ENCODE peak calls at places on chromosomes 3 and 15, in four cellular contexts. U is transverse colon, X is endodermal cell, T is PC-3. S is an unnamed sample. For H3K9me3, the result is how much of the 10 kb centered on the place peaks cover.

GRCh38 chr15:65912235-65912634 is 42.9 kb downstream of the RAB11A start:
- DNase-seq in U (no peak), X (no peak), T (no peak), S (no peak)

GRCh38 chr15:41982133-41982930 is 10.0 kb upstream of the EHD4 start:
- DNase-seq in U (no peak), X (peak), T (no peak), S (no peak)

GRCh38 chr15:99427210-99427609 is 138.6 kb upstream of the MEF2A start:
- DNase-seq in U (no peak), X (no peak), T (no peak), S (no peak)

GRCh38 chr15:79453446-79453845 is 21.3 kb downstream of the MINAR1 start:
- DNase-seq in U (no peak), X (no peak), T (no peak), S (no peak)

GRCh38 chr3:25662921-25663320 is 1.8 kb downstream of the TOP2B start:
- DNase-seq in U (no peak), X (no peak), T (no peak), S (no peak)

GRCh38 chr15:71653986-71654713 is 156.2 kb upstream of the NR2E3 start:
- DNase-seq in U (no peak), X (no peak), T (no peak), S (no peak)

GRCh38 chr15:87572381-87572780 is 684.2 kb downstream of the NTRK3 start:
- DNase-seq in U (no peak), X (no peak), T (peak), S (no peak)

GRCh38 chr15:88115529-88116152 is 140.9 kb downstream of the NTRK3 start:
- DNase-seq in U (peak), X (no peak), T (no peak), S (peak)

GRCh38 chr3:178152010-178152409 is 384.2 kb upstream of the KCNMB2 start:
- DNase-seq in U (no peak), X (no peak), T (peak), S (no peak)

GRCh38 chr3:192991351-192991750 is 73.7 kb upstream of the MB21D2 start:
- DNase-seq in U (no peak), X (no peak), T (no peak), S (no peak)

GRCh38 chr15:84982301-84982920 is 755 bp downstream of the PDE8A start:
- DNase-seq in U (peak), X (peak), T (peak), S (peak)

GRCh38 chr3:193791041-193792032 is 198.3 kb downstream of the OPA1 start:
- DNase-seq in U (no peak), X (peak), T (peak), S (peak)

GRCh38 chr3:116064646-116065045 is 380.6 kb downstream of the LSAMP start:
- DNase-seq in U (no peak), X (no peak), T (peak), S (no peak)

GRCh38 chr3:190697901-190698300 is 164.6 kb downstream of the GMNC start:
- DNase-seq in U (no peak), X (no peak), T (peak), S (no peak)

GRCh38 chr15:51089699-51090098 is 5.0 kb downstream of the TNFAIP8L3 start:
- DNase-seq in U (no peak), X (no peak), T (no peak), S (no peak)

GRCh38 chr3:195752538-195753331 is 32.0 kb downstream of the MUC20 start:
- DNase-seq in U (no peak), X (no peak), T (no peak), S (no peak)

GRCh38 chr15:98524838-98525540 is 123.3 kb upstream of the IGF1R start:
- DNase-seq in U (no peak), X (no peak), T (no peak), S (no peak)

GRCh38 chr3:125967156-125967555 is 1.8 kb upstream of the ROPN1B start:
- DNase-seq in U (no peak), X (no peak), T (peak), S (no peak)

GRCh38 chr3:127419140-127419539 is 131.3 kb upstream of the PRR20G start:
- DNase-seq in U (no peak), X (peak), T (no peak), S (no peak)

GRCh38 chr15:89018235-89018634 is 70.0 kb upstream of the ABHD2 start:
- DNase-seq in U (no peak), X (no peak), T (no peak), S (no peak)

GRCh38 chr3:174342941-174343431 is 516.1 kb upstream of the NAALADL2 start:
- DNase-seq in U (no peak), X (no peak), T (no peak), S (no peak)

GRCh38 chr3:120284702-120285507 is at the start of gene GPR156:
- DNase-seq in U (no peak), X (peak), T (peak), S (no peak)

GRCh38 chr3:71658131-71658530 is 67.1 kb downstream of the EIF4E3 start:
- DNase-seq in U (peak), X (no peak), T (peak), S (no peak)

GRCh38 chr3:63390831-63391230 is 112.7 kb downstream of the SYNPR start:
- DNase-seq in U (no peak), X (no peak), T (peak), S (no peak)

GRCh38 chr15:43067717-43068461 is 37.9 kb downstream of the UBR1 start:
- DNase-seq in U (no peak), X (no peak), T (peak), S (no peak)

GRCh38 chr3:125644036-125645025 is 49.0 kb upstream of the OSBPL11 start:
- DNase-seq in U (peak), X (no peak), T (no peak), S (peak)

GRCh38 chr3:116770815-116771450 is 61.4 kb downstream of the TUSC7 start:
- DNase-seq in U (peak), X (peak), T (peak), S (peak)

GRCh38 chr15:52331490-52332240 is 36.1 kb upstream of the MYO5C start:
- DNase-seq in U (peak), X (peak), T (peak), S (peak)

GRCh38 chr3:58657571-58658141 is 8.9 kb downstream of the FAM3D start:
- DNase-seq in U (peak), X (no peak), T (peak), S (peak)

GRCh38 chr3:58661836-58662235 is 4.7 kb downstream of the FAM3D start:
- DNase-seq in U (peak), X (no peak), T (no peak), S (no peak)

GRCh38 chr3:58659051-58659675 is 7.4 kb downstream of the FAM3D start:
- DNase-seq in U (peak), X (peak), T (peak), S (peak)

GRCh38 chr3:58658508-58658907 is 8.1 kb downstream of the FAM3D start:
- DNase-seq in U (peak), X (no peak), T (no peak), S (no peak)

GRCh38 chr3:58660998-58661397 is 5.6 kb downstream of the FAM3D start:
- DNase-seq in U (no peak), X (no peak), T (no peak), S (no peak)
- H3K27ac ChIP-seq in U (peak), X (no peak), T (no peak), S (no peak)

DNA sequence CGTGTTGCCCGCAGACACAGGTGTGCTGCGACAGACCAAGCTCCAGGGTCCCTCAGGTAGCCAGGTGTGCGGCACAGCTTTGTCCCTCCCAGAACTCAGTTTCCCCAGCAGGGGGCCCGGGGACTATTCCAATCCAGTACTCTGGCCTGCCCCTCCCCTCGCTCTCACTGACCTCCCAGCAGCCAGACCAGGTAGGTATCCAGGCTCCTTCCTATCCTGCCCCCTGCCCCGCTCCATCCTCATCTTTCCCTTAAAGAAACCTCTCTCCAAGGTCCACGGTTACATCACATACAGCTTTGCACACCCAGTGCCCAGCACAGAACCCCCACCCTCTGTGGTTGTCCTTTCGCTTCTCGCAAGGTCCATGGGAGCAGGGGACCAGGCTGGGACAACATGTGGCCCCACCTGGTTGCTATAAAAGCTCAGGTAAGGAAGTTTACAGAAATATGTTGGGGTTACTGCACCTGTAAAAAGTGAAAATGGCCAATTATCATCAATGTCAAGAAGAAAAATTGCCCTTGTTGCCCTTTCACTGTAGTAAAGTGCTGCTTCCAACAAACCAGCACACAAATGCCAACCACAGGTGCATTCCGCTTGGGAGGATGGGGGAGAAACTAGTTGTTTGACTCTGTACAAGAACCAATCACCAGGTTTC is 7.3 kb upstream of the CYP11A1 start:
- DNase-seq in U (no peak), X (no peak), T (no peak), S (no peak)
- H3K4me3 ChIP-seq in U (no peak), X (peak), T (peak), S (no peak)

GRCh38 chr15:25220834-25221233 is 218.0 kb downstream of the UBE3A start:
- DNase-seq in U (no peak), X (no peak), T (no peak), S (no peak)

GRCh38 chr15:25228261-25228660 is 210.6 kb downstream of the UBE3A start:
- DNase-seq in U (no peak), X (no peak), T (no peak), S (no peak)

GRCh38 chr15:25230442-25230841 is 208.4 kb downstream of the UBE3A start:
- DNase-seq in U (no peak), X (no peak), T (no peak), S (no peak)

GRCh38 chr15:25224396-25224795 is 214.4 kb downstream of the UBE3A start:
- DNase-seq in U (no peak), X (no peak), T (no peak), S (no peak)

GRCh38 chr15:25226360-25226759 is 212.5 kb downstream of the UBE3A start:
- DNase-seq in U (no peak), X (no peak), T (no peak), S (no peak)
- H3K9me3 ChIP-seq in U (under half), X (under half), T (under half), S (under half)

GRCh38 chr15:90826886-90827435 is 41.4 kb upstream of the FURIN start:
- DNase-seq in U (no peak), X (no peak), T (no peak), S (no peak)

GRCh38 chr15:90828111-90828510 is 40.3 kb upstream of the FURIN start:
- DNase-seq in U (no peak), X (no peak), T (no peak), S (no peak)

GRCh38 chr15:90834626-90835025 is 33.8 kb upstream of the FURIN start:
- DNase-seq in U (no peak), X (no peak), T (no peak), S (no peak)

GRCh38 chr15:90829942-90830440 is 38.4 kb upstream of the FURIN start:
- DNase-seq in U (no peak), X (no peak), T (no peak), S (no peak)
- H3K27ac ChIP-seq in U (peak), X (no peak), T (no peak), S (peak)

GRCh38 chr3:18419232-18419631 is 5.9 kb downstream of the SATB1 start:
- DNase-seq in U (no peak), X (no peak), T (peak), S (no peak)
- H3K4me3 ChIP-seq in U (no peak), X (no peak), T (peak), S (no peak)

DNA sequence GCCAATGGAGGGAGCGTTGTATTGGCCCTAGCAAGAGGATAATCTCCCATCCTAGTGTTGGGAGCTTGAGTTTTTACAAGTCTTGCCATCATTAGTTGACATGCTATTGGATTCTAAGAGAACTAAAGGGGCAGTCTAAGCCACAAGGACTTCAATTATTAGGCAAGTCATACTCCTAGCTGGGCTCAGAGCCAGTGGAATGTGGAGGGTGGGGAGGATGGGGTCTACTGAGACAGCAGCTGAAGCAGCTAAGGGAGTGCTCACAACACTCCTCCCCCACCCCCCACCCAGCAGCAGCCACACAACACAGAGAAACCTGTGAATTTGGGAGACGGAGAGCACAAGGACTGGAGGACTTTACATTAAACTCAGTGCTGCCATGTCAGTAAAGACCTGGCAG is 27.9 kb downstream of the FRG2C start:
- DNase-seq in U (no peak), X (no peak), T (no peak), S (no peak)
- H3K9me3 ChIP-seq in U (under half), X (under half), T (under half), S (under half)

GRCh38 chr3:52021869-52022268 is 26.2 kb upstream of the RPL29 start:
- DNase-seq in U (no peak), X (no peak), T (no peak), S (no peak)

GRCh38 chr3:52019352-52020080 is 23.8 kb upstream of the RPL29 start:
- DNase-seq in U (no peak), X (no peak), T (no peak), S (no peak)

GRCh38 chr3:52022323-52023100 is 26.8 kb upstream of the RPL29 start:
- DNase-seq in U (no peak), X (no peak), T (no peak), S (no peak)

GRCh38 chr3:52018319-52019000 is 22.8 kb upstream of the RPL29 start:
- DNase-seq in U (no peak), X (no peak), T (no peak), S (no peak)

GRCh38 chr3:52020796-52021195 is 25.1 kb upstream of the RPL29 start:
- DNase-seq in U (no peak), X (no peak), T (no peak), S (no peak)
- H3K27ac ChIP-seq in U (no peak), X (no peak), T (no peak), S (no peak)

DNA sequence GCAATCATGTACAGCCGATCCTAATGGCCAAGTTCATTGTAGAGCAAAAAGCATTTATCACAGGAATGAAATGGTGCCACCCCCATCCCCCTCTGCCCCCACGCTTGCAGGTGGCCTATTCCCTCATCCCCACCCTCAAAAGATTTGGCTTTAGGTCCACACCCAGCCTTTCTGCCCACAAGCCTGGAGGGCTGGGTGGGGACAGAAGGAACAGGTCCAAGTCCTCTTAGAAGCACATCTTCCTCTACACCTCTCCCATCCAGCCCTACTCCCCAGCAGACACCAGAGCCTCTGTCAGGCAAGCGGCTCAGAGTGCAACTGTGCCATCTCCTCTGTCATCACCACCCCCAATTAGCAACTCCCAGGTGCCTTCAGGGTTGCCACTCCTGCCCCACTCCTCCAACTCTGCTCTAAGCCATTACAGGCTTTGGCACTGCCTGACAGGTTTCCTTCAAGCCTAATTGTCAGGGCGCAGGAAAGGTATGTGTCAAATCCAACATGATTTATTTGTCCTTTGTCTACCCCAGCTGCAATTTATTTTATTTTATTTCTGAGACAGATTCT is 49.4 kb downstream of the DAPK2 start:
- DNase-seq in U (no peak), X (no peak), T (no peak), S (no peak)
- H3K4me3 ChIP-seq in U (no peak), X (no peak), T (no peak), S (no peak)

GRCh38 chr15:25052191-25052999 is 97.6 kb downstream of the SNRPN start:
- DNase-seq in U (no peak), X (no peak), T (no peak), S (no peak)

GRCh38 chr15:25054943-25055342 is 100.2 kb downstream of the SNRPN start:
- DNase-seq in U (no peak), X (no peak), T (no peak), S (no peak)

GRCh38 chr15:25051399-25052154 is 96.8 kb downstream of the SNRPN start:
- DNase-seq in U (no peak), X (no peak), T (no peak), S (no peak)

GRCh38 chr15:25054329-25054728 is 99.5 kb downstream of the SNRPN start:
- DNase-seq in U (no peak), X (peak), T (no peak), S (no peak)

GRCh38 chr15:25053000-25053815 is 98.4 kb downstream of the SNRPN start:
- DNase-seq in U (no peak), X (peak), T (no peak), S (no peak)
- H3K9me3 ChIP-seq in U (half or more), X (half or more), T (half or more), S (under half)

S was measured in small intestine.